ENCODE peak calls at places on chromosome 7, in seven cellular contexts. One of them, this sample, is unnamed.

GRCh38 chr7:106327538-106328481 is 43.0 kb upstream of the NAMPT start:
- DNase-seq in fibroblast of lung: no peak
- DNase-seq in HepG2: peak; percentile 44
- DNase-seq in CD4-positive, alpha-beta T cell: no peak
- DNase-seq in upper lobe of right lung: no peak
- DNase-seq in dorsolateral prefrontal cortex: no peak
- DNase-seq in PC-3: no peak
- DNase-seq in this sample: no peak

GRCh38 chr7:155097338-155097737 is 27.2 kb downstream of the HTR5A start:
- DNase-seq in fibroblast of lung: no peak
- DNase-seq in HepG2: no peak
- DNase-seq in CD4-positive, alpha-beta T cell: no peak
- DNase-seq in upper lobe of right lung: no peak
- DNase-seq in dorsolateral prefrontal cortex: no peak
- DNase-seq in PC-3: peak; percentile 30
- DNase-seq in this sample: no peak

GRCh38 chr7:132029369-132030160 is 473.1 kb upstream of the PODXL start:
- DNase-seq in fibroblast of lung: no peak
- DNase-seq in HepG2: no peak
- DNase-seq in CD4-positive, alpha-beta T cell: no peak
- DNase-seq in upper lobe of right lung: no peak
- DNase-seq in dorsolateral prefrontal cortex: no peak
- DNase-seq in PC-3: peak; percentile 39
- DNase-seq in this sample: no peak

GRCh38 chr7:80804581-80804980 is 114.3 kb downstream of the SEMA3C start:
- DNase-seq in fibroblast of lung: no peak
- DNase-seq in HepG2: no peak
- DNase-seq in CD4-positive, alpha-beta T cell: no peak
- DNase-seq in upper lobe of right lung: no peak
- DNase-seq in dorsolateral prefrontal cortex: no peak
- DNase-seq in PC-3: no peak
- DNase-seq in this sample: no peak

GRCh38 chr7:121530251-121531174 is 134.4 kb upstream of the FAM3C start:
- DNase-seq in fibroblast of lung: peak; percentile 83
- DNase-seq in HepG2: no peak
- DNase-seq in CD4-positive, alpha-beta T cell: no peak
- DNase-seq in upper lobe of right lung: no peak
- DNase-seq in dorsolateral prefrontal cortex: no peak
- DNase-seq in PC-3: peak; percentile 97
- DNase-seq in this sample: no peak

GRCh38 chr7:129845178-129845971 is 107.4 kb downstream of the UBE2H start:
- DNase-seq in fibroblast of lung: peak; percentile 51
- DNase-seq in HepG2: no peak
- DNase-seq in CD4-positive, alpha-beta T cell: no peak
- DNase-seq in upper lobe of right lung: no peak
- DNase-seq in dorsolateral prefrontal cortex: no peak
- DNase-seq in PC-3: peak; percentile 68
- DNase-seq in this sample: no peak

GRCh38 chr7:121608785-121609184 is 212.7 kb upstream of the FAM3C start:
- DNase-seq in fibroblast of lung: no peak
- DNase-seq in HepG2: no peak
- DNase-seq in CD4-positive, alpha-beta T cell: no peak
- DNase-seq in upper lobe of right lung: no peak
- DNase-seq in dorsolateral prefrontal cortex: no peak
- DNase-seq in PC-3: no peak
- DNase-seq in this sample: no peak

GRCh38 chr7:32532086-32532485 is 36.8 kb downstream of the AVL9 start:
- DNase-seq in fibroblast of lung: no peak
- DNase-seq in HepG2: no peak
- DNase-seq in CD4-positive, alpha-beta T cell: no peak
- DNase-seq in upper lobe of right lung: no peak
- DNase-seq in dorsolateral prefrontal cortex: no peak
- DNase-seq in PC-3: peak; percentile 46
- DNase-seq in this sample: no peak

GRCh38 chr7:1447112-1447511 is 12.2 kb downstream of the MICALL2 start:
- DNase-seq in fibroblast of lung: no peak
- DNase-seq in HepG2: no peak
- DNase-seq in CD4-positive, alpha-beta T cell: no peak
- DNase-seq in upper lobe of right lung: no peak
- DNase-seq in dorsolateral prefrontal cortex: no peak
- DNase-seq in PC-3: no peak
- DNase-seq in this sample: no peak
- H3K27ac ChIP-seq in fibroblast of lung: no peak overlapping the region
- H3K27ac ChIP-seq in HepG2: no peak overlapping the region
- H3K27ac ChIP-seq in CD4-positive, alpha-beta T cell: no peak overlapping the region
- H3K27ac ChIP-seq in upper lobe of right lung: peak overlapping the region; percentile 42
- H3K27ac ChIP-seq in dorsolateral prefrontal cortex: peak overlapping the region; percentile 76
- H3K27ac ChIP-seq in PC-3: no peak overlapping the region
- H3K27ac ChIP-seq in this sample: peak overlapping the region; percentile 90

GRCh38 chr7:134885967-134886352 is 100.3 kb upstream of the AGBL3 start:
- DNase-seq in fibroblast of lung: peak; percentile 93
- DNase-seq in HepG2: peak; percentile 52
- DNase-seq in CD4-positive, alpha-beta T cell: no peak
- DNase-seq in upper lobe of right lung: no peak
- DNase-seq in dorsolateral prefrontal cortex: no peak
- DNase-seq in PC-3: peak; percentile 60
- DNase-seq in this sample: no peak
- H3K27ac ChIP-seq in fibroblast of lung: peak overlapping the region; percentile 76
- H3K27ac ChIP-seq in HepG2: no peak overlapping the region
- H3K27ac ChIP-seq in CD4-positive, alpha-beta T cell: no peak overlapping the region
- H3K27ac ChIP-seq in upper lobe of right lung: no peak overlapping the region
- H3K27ac ChIP-seq in dorsolateral prefrontal cortex: no peak overlapping the region
- H3K27ac ChIP-seq in PC-3: peak overlapping the region; percentile 41
- H3K27ac ChIP-seq in this sample: peak overlapping the region; percentile 8

DNA sequence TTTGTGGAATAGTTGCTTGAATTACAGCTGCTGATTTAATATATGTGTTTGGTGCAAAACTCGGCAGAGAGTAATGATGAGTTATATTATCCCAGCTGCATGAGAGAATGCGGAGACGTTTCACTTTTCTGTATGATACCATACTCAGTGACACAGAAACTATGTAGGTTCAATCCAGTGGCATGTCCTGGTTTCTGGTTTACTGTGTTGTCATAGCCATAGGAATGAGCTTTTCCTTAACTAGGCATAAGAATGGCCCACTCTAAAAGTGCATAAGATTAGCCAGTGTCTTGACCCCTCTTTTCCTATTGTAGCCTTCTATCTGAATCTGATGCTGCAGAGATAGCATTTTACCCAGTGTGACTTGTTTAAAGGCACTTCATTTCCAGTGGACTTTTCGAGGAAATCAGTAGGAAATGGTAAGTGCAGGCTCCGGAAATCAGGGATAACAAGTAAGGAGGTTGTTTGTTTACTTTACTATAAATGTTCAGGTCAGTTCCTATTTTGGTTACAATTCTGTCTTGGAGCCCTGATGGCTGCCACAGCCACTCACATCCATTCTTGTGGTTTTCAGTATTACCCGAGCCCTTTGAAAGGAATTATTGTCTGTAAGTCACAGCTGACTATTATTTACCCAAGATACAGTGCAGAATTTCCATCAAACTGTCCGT is 70.6 kb downstream of the SEMA3A start:
- DNase-seq in fibroblast of lung: peak; percentile 41
- DNase-seq in HepG2: peak; percentile 2
- DNase-seq in CD4-positive, alpha-beta T cell: no peak
- DNase-seq in upper lobe of right lung: no peak
- DNase-seq in dorsolateral prefrontal cortex: no peak
- DNase-seq in PC-3: peak; percentile 21
- DNase-seq in this sample: peak; percentile 5
- H3K27ac ChIP-seq in fibroblast of lung: peak overlapping the region; percentile 38
- H3K27ac ChIP-seq in HepG2: no peak overlapping the region
- H3K27ac ChIP-seq in CD4-positive, alpha-beta T cell: no peak overlapping the region
- H3K27ac ChIP-seq in upper lobe of right lung: no peak overlapping the region
- H3K27ac ChIP-seq in dorsolateral prefrontal cortex: peak overlapping the region; percentile 70
- H3K27ac ChIP-seq in PC-3: no peak overlapping the region
- H3K27ac ChIP-seq in this sample: peak overlapping the region; percentile 68

GRCh38 chr7:3246133-3246532 is 54.9 kb upstream of the SDK1 start:
- DNase-seq in fibroblast of lung: no peak
- DNase-seq in HepG2: no peak
- DNase-seq in CD4-positive, alpha-beta T cell: no peak
- DNase-seq in upper lobe of right lung: no peak
- DNase-seq in dorsolateral prefrontal cortex: no peak
- DNase-seq in PC-3: no peak
- DNase-seq in this sample: no peak
- H3K27ac ChIP-seq in fibroblast of lung: no peak overlapping the region
- H3K27ac ChIP-seq in HepG2: no peak overlapping the region
- H3K27ac ChIP-seq in CD4-positive, alpha-beta T cell: no peak overlapping the region
- H3K27ac ChIP-seq in upper lobe of right lung: no peak overlapping the region
- H3K27ac ChIP-seq in dorsolateral prefrontal cortex: no peak overlapping the region
- H3K27ac ChIP-seq in PC-3: no peak overlapping the region
- H3K27ac ChIP-seq in this sample: no peak overlapping the region

This sample was measured in caudate nucleus.